ENCODE peak calls at places on chromosomes 5 and 9, in five cellular contexts. F is heart left ventricle; B is stimulated activated CD4-positive, alpha-beta T cell treated with anti-CD3 and anti-CD28 coated beads, Interleukin-15, amount 100 ng/mL, for 24 hours; W is HFF-Myc; Q is nucleus accumbens. J is an unnamed sample.

GRCh38 chr9:5784526-5785315 is 48.2 kb downstream of the ERMP1 start:
- DNase-seq in F (no peak), B (no peak), W (no peak), Q (no peak), J (no peak)

GRCh38 chr5:12204761-12205160 is 300.5 kb upstream of the CTNND2 start:
- DNase-seq in F (no peak), B (no peak), W (no peak), Q (no peak), J (no peak)

GRCh38 chr9:120914410-120914809 is 12.2 kb downstream of the TRAF1 start:
- DNase-seq in F (no peak), B (no peak), W (no peak), Q (peak; percentile 83), J (no peak)

GRCh38 chr5:93649234-93649900 is 66.3 kb downstream of the NR2F1 start:
- DNase-seq in F (no peak), B (no peak), W (no peak), Q (no peak), J (no peak)

GRCh38 chr5:31990296-31990695 is 183.8 kb downstream of the GOLPH3 start:
- DNase-seq in F (no peak), B (no peak), W (no peak), Q (no peak), J (no peak)

GRCh38 chr5:9932770-9933169 is 302.6 kb upstream of the TAS2R1 start:
- DNase-seq in F (no peak), B (no peak), W (peak; percentile 27), Q (no peak), J (no peak)

GRCh38 chr5:37578176-37578575 is 199.1 kb downstream of the WDR70 start:
- DNase-seq in F (no peak), B (no peak), W (no peak), Q (no peak), J (no peak)

GRCh38 chr5:150540615-150541396 is 32.9 kb downstream of the NDST1 start:
- DNase-seq in F (peak; percentile 78), B (no peak), W (peak; percentile 60), Q (no peak), J (no peak)